ENCODE peak calls at places on chromosomes 6 and 20, in nine cellular contexts. K, X, W, T, D, C, I, V and L are unnamed samples.

GRCh38 chr6:163260111-163260895 is 154.2 kb upstream of the QKI start:
- DNase-seq in K (no peak), X (peak), W (no peak), T (no peak), D (peak), C (no peak), I (no peak), V (no peak), L (peak)

GRCh38 chr6:125793280-125793679 is 2.5 kb downstream of the NCOA7 start:
- DNase-seq in K (no peak), X (no peak), W (no peak), T (no peak), D (no peak), C (no peak), I (no peak), V (no peak), L (no peak)

GRCh38 chr6:71419217-71419953 is 130.8 kb downstream of the OGFRL1 start:
- DNase-seq in K (no peak), X (peak), W (no peak), T (no peak), D (peak), C (no peak), I (no peak), V (no peak), L (peak)

GRCh38 chr20:57323034-57323433 is 6.6 kb upstream of the SPO11 start:
- DNase-seq in K (no peak), X (no peak), W (no peak), T (peak), D (no peak), C (no peak), I (no peak), V (no peak), L (peak)

GRCh38 chr6:31799781-31800180 is 4.2 kb upstream of the VARS1 start:
- DNase-seq in K (no peak), X (no peak), W (no peak), T (no peak), D (no peak), C (no peak), I (no peak), V (no peak), L (peak)

GRCh38 chr6:169212897-169213813 is 40.5 kb downstream of the THBS2 start:
- DNase-seq in K (peak), X (peak), W (peak), T (peak), D (peak), C (peak), I (peak), V (peak), L (peak)

GRCh38 chr20:8218861-8219260 is 86.8 kb downstream of the PLCB1 start:
- DNase-seq in K (no peak), X (no peak), W (no peak), T (no peak), D (no peak), C (no peak), I (no peak), V (no peak), L (peak)

GRCh38 chr20:47220161-47220582 is 136.3 kb downstream of the ZMYND8 start:
- DNase-seq in K (peak), X (no peak), W (no peak), T (peak), D (no peak), C (no peak), I (no peak), V (peak), L (peak)

GRCh38 chr6:157323924-157324276 is 581 bp upstream of the TMEM242 start:
- DNase-seq in K (peak), X (peak), W (peak), T (peak), D (no peak), C (peak), I (peak), V (no peak), L (peak)

GRCh38 chr20:44208770-44209169 is 1.8 kb downstream of the OSER1 start:
- DNase-seq in K (no peak), X (no peak), W (no peak), T (no peak), D (no peak), C (no peak), I (no peak), V (no peak), L (peak)

GRCh38 chr20:17281478-17281877 is 54.6 kb downstream of the PCSK2 start:
- DNase-seq in K (no peak), X (no peak), W (no peak), T (no peak), D (no peak), C (peak), I (no peak), V (peak), L (peak)

GRCh38 chr6:14367296-14367695 is 249.7 kb downstream of the CD83 start:
- DNase-seq in K (no peak), X (no peak), W (no peak), T (no peak), D (no peak), C (no peak), I (no peak), V (no peak), L (no peak)

GRCh38 chr20:40945189-40945588 is 83.4 kb upstream of the TOP1 start:
- DNase-seq in K (no peak), X (no peak), W (no peak), T (no peak), D (no peak), C (no peak), I (no peak), V (no peak), L (no peak)

GRCh38 chr20:17940447-17940971 is 28.1 kb downstream of the SNX5 start:
- DNase-seq in K (no peak), X (no peak), W (no peak), T (no peak), D (no peak), C (no peak), I (no peak), V (no peak), L (no peak)

GRCh38 chr20:325043-325888 is at the start of gene SOX12:
- DNase-seq in K (peak), X (peak), W (peak), T (peak), D (peak), C (peak), I (peak), V (peak), L (peak)

GRCh38 chr20:37473249-37474000 is 47.6 kb upstream of the NNAT start:
- DNase-seq in K (no peak), X (no peak), W (no peak), T (no peak), D (no peak), C (no peak), I (no peak), V (no peak), L (no peak)

GRCh38 chr6:2563635-2564034 is 187.1 kb downstream of the MYLK4 start:
- DNase-seq in K (no peak), X (no peak), W (no peak), T (no peak), D (no peak), C (peak), I (no peak), V (no peak), L (no peak)

GRCh38 chr20:64113444-64113775 is 6.0 kb upstream of the NPBWR2 start:
- DNase-seq in K (no peak), X (no peak), W (no peak), T (no peak), D (no peak), C (no peak), I (no peak), V (no peak), L (no peak)

GRCh38 chr6:54282186-54282585 is 26.1 kb upstream of the TINAG start:
- DNase-seq in K (no peak), X (no peak), W (no peak), T (no peak), D (no peak), C (no peak), I (peak), V (no peak), L (peak)

GRCh38 chr6:2715737-2716136 is 35.0 kb downstream of the MYLK4 start:
- DNase-seq in K (no peak), X (no peak), W (no peak), T (no peak), D (no peak), C (no peak), I (no peak), V (no peak), L (no peak)

GRCh38 chr20:57999465-58000111 is 228.9 kb downstream of the ANKRD60 start:
- DNase-seq in K (no peak), X (peak), W (no peak), T (no peak), D (no peak), C (no peak), I (no peak), V (peak), L (no peak)

GRCh38 chr20:41524980-41525613 is 93.1 kb downstream of the CHD6 start:
- DNase-seq in K (no peak), X (peak), W (no peak), T (no peak), D (peak), C (no peak), I (no peak), V (peak), L (peak)

GRCh38 chr6:110878751-110879539 is 4.4 kb downstream of the AMD1 start:
- DNase-seq in K (no peak), X (no peak), W (no peak), T (no peak), D (peak), C (peak), I (no peak), V (peak), L (peak)

GRCh38 chr6:2225422-2226392 is 19.7 kb downstream of the GMDS start:
- DNase-seq in K (no peak), X (no peak), W (no peak), T (no peak), D (no peak), C (no peak), I (no peak), V (no peak), L (no peak)

GRCh38 chr6:25899123-25899522 is 25.1 kb upstream of the SLC17A3 start:
- DNase-seq in K (no peak), X (no peak), W (no peak), T (no peak), D (no peak), C (no peak), I (peak), V (no peak), L (no peak)

GRCh38 chr6:33840064-33840926 is 36.5 kb upstream of the MLN start:
- DNase-seq in K (peak), X (peak), W (peak), T (no peak), D (no peak), C (peak), I (peak), V (no peak), L (peak)

GRCh38 chr20:62365814-62366369 is 1.2 kb downstream of the LAMA5 start:
- DNase-seq in K (no peak), X (peak), W (no peak), T (no peak), D (no peak), C (no peak), I (no peak), V (no peak), L (no peak)

GRCh38 chr20:57476073-57476526 is 48.8 kb downstream of the CTCFL start:
- DNase-seq in K (no peak), X (no peak), W (no peak), T (no peak), D (no peak), C (peak), I (no peak), V (no peak), L (no peak)